ENCODE peak calls at places on chromosomes 13 and 19, in seven cellular contexts. G is A549, P is PC-3, B is lower lobe of right lung, U is vagina, C is neural progenitor cell, A is tibial artery. V is an unnamed sample.

GRCh38 chr13:57632276-57633140 is 964 bp downstream of the PCDH17 start:
- DNase-seq in U (no peak), B (peak; percentile 46), C (peak; percentile 57), A (peak; percentile 63), G (no peak), P (no peak), V (peak; percentile 24)

GRCh38 chr13:35881360-35881759 is 249.8 kb downstream of the DCLK1 start:
- DNase-seq in U (no peak), P (no peak), C (no peak), G (no peak), B (no peak), A (no peak), V (no peak)

GRCh38 chr19:21117041-21117907 is 24.6 kb upstream of the ZNF431 start:
- DNase-seq in G (no peak), C (no peak), P (no peak), B (no peak), A (no peak), U (no peak), V (no peak)

GRCh38 chr19:47049307-47049700 is 880 bp upstream of the TMEM160 start:
- DNase-seq in U (no peak), A (no peak), G (no peak), B (no peak), C (peak; percentile 27), P (peak; percentile 6), V (no peak)

GRCh38 chr13:114339779-114340534 is 25.7 kb downstream of the CHAMP1 start:
- DNase-seq in U (no peak), A (no peak), P (peak; percentile 62), G (peak; percentile 59), B (no peak), C (no peak), V (no peak)

GRCh38 chr19:46639356-46640061 is 3.5 kb upstream of the GNG8 start:
- DNase-seq in G (no peak), A (no peak), C (peak; percentile 86), P (no peak), U (no peak), B (peak; percentile 65), V (peak; percentile 57)

GRCh38 chr13:71055644-71056043 is 811.4 kb downstream of the DACH1 start:
- DNase-seq in U (no peak), C (no peak), A (no peak), B (no peak), P (no peak), G (no peak), V (no peak)

GRCh38 chr19:24059572-24060295 is 27.3 kb upstream of the ZNF254 start:
- DNase-seq in G (no peak), B (no peak), C (no peak), P (peak; percentile 9), A (no peak), U (no peak), V (no peak)

GRCh38 chr13:23946067-23946466 is 48.8 kb upstream of the C1QTNF9B start:
- DNase-seq in B (no peak), P (no peak), U (no peak), G (no peak), C (no peak), A (no peak), V (no peak)

GRCh38 chr13:59038824-59039223 is 1124.9 kb downstream of the DIAPH3 start:
- DNase-seq in B (no peak), C (no peak), A (no peak), G (peak; percentile 2), P (peak; percentile 58), U (no peak), V (no peak)

GRCh38 chr13:86572115-86572514 is 772.9 kb upstream of the SLITRK6 start:
- DNase-seq in P (peak; percentile 79), C (no peak), B (no peak), U (no peak), G (no peak), A (no peak), V (no peak)

GRCh38 chr19:16627194-16627927 is 643 bp downstream of the MED26 start:
- DNase-seq in P (no peak), U (no peak), B (peak; percentile 62), A (peak; percentile 70), C (peak; percentile 52), G (no peak), V (peak; percentile 7)

GRCh38 chr19:39934584-39935233 is at the start of gene FCGBP:
- DNase-seq in B (no peak), P (no peak), C (no peak), A (peak; percentile 58), G (no peak), U (no peak), V (no peak)

GRCh38 chr19:39032164-39032918 is at the start of gene FBXO27:
- DNase-seq in G (peak; percentile 37), A (no peak), U (no peak), P (peak; percentile 33), C (peak; percentile 72), B (peak; percentile 52), V (peak; percentile 30)

GRCh38 chr13:25660996-25661395 is 289.2 kb downstream of the ATP8A2 start:
- DNase-seq in U (no peak), A (no peak), B (no peak), G (no peak), C (no peak), P (no peak), V (no peak)

GRCh38 chr19:32489971-32490370 is 84.4 kb downstream of the DPY19L3 start:
- DNase-seq in B (no peak), P (no peak), C (no peak), G (no peak), A (no peak), U (no peak), V (no peak)

GRCh38 chr19:46992699-46993535 is 26.7 kb upstream of the NPAS1 start:
- DNase-seq in P (no peak), C (no peak), B (no peak), A (no peak), U (no peak), G (no peak), V (peak; percentile 52)

GRCh38 chr13:112651306-112651705 is 38.5 kb upstream of the ATP11A start:
- DNase-seq in G (no peak), B (no peak), U (no peak), A (no peak), C (no peak), P (no peak), V (no peak)

GRCh38 chr19:19406878-19407639 is 1.6 kb downstream of the GATAD2A start:
- DNase-seq in U (no peak), C (peak; percentile 28), G (peak; percentile 53), B (peak; percentile 57), A (no peak), P (peak; percentile 61), V (no peak)

GRCh38 chr19:19410553-19411550 is 5.4 kb downstream of the GATAD2A start:
- DNase-seq in A (no peak), G (no peak), P (no peak), C (no peak), U (no peak), B (no peak), V (no peak)

GRCh38 chr19:19407640-19407933 is 2.1 kb downstream of the GATAD2A start:
- DNase-seq in P (no peak), A (no peak), G (no peak), C (peak; percentile 38), U (no peak), B (no peak), V (no peak)

GRCh38 chr19:19405919-19406877 is 723 bp downstream of the GATAD2A start:
- DNase-seq in G (peak; percentile 30), U (no peak), C (peak; percentile 80), B (peak; percentile 76), P (peak; percentile 54), A (peak; percentile 74), V (peak; percentile 58)

GRCh38 chr19:19409235-19410030 is 4.0 kb downstream of the GATAD2A start:
- DNase-seq in G (no peak), U (no peak), A (no peak), C (peak; percentile 19), P (peak; percentile 78), B (no peak), V (no peak)
- H3K4me1 ChIP-seq in G (peaks cover 18% of the 10 kb centered on the region), U (peaks cover 78% of the 10 kb centered on the region), A (peaks cover 52% of the 10 kb centered on the region), C (peaks cover 42% of the 10 kb centered on the region), P (peaks cover 34% of the 10 kb centered on the region), B (peaks cover 68% of the 10 kb centered on the region), V (peaks cover 71% of the 10 kb centered on the region)

GRCh38 chr19:55173717-55174409 is 6.2 kb downstream of the SYT5 start:
- DNase-seq in B (no peak), C (peak; percentile 89), A (no peak), P (peak; percentile 85), U (no peak), G (peak; percentile 93), V (peak; percentile 66)
- TF ChIP-seq CTCF in B (no peak), C (peak; percentile 6), A (no peak), P (no peak), U (no peak), G (no peak), V (no peak)

GRCh38 chr13:73466561-73466960 is 407.8 kb downstream of the KLF5 start:
- DNase-seq in B (no peak), C (no peak), G (no peak), A (no peak), U (no peak), P (peak; percentile 50), V (no peak)
- H3K27ac ChIP-seq in B (no peak overlapping the region), C (no peak overlapping the region), G (peak overlapping the region; percentile 74), A (no peak overlapping the region), U (no peak overlapping the region), P (peak overlapping the region; percentile 97), V (no peak overlapping the region)

GRCh38 chr19:41879670-41880328 is 2.7 kb downstream of the CD79A start:
- DNase-seq in C (no peak), P (no peak), A (no peak), U (no peak), G (no peak), B (no peak), V (no peak)
- H3K4me1 ChIP-seq in C (peaks cover 2% of the 10 kb centered on the region), P (peaks cover 8% of the 10 kb centered on the region), A (peaks cover 11% of the 10 kb centered on the region), U (peaks cover 14% of the 10 kb centered on the region), G (peaks cover 11% of the 10 kb centered on the region), B (peaks cover 23% of the 10 kb centered on the region), V (peaks cover 9% of the 10 kb centered on the region)

DNA sequence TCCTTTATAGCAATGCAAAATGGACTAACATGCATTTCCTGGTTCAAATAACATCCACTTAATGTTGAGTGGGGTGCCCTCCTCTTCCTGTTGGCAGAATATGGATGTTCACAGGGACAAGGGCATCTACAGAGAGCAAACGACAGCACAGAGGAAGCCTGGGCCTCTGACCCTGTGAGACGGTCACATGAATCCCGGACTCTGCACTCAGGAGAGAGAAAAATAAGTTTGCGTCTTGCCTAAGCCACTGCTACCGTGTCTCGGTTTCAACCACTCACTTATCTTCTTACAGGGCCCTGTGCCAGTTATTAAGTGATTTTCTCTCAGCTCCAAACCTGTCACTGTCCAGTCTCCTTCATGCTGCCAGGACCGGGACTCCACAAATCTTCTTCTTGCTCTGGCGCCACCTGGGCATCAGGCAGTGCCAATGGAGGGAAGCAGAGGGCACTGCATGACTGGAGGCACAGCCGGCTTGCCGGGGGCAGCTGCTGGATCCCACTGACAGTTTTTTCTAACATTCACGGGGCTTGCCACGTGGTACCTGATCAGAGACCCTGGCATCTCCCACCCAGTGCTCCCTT is 11.8 kb downstream of the LIG1 start:
- DNase-seq in G (no peak), C (no peak), P (no peak), B (no peak), A (no peak), U (no peak), V (no peak)
- TF ChIP-seq CTCF in G (peak; percentile 15), C (no peak), P (peak; percentile 23), B (no peak), A (no peak), U (no peak), V (no peak)

GRCh38 chr19:35309481-35310279 is 17.7 kb downstream of the MAG start:
- DNase-seq in P (no peak), B (no peak), U (no peak), A (no peak), C (no peak), G (no peak), V (peak; percentile 55)
- H3K27ac ChIP-seq in P (no peak overlapping the region), B (no peak overlapping the region), U (no peak overlapping the region), A (no peak overlapping the region), C (no peak overlapping the region), G (no peak overlapping the region), V (no peak overlapping the region)

GRCh38 chr13:41547253-41548000 is 90.1 kb downstream of the RGCC start:
- DNase-seq in U (no peak), P (no peak), A (peak; percentile 82), G (no peak), B (no peak), C (no peak), V (peak; percentile 59)
- H3K4me1 ChIP-seq in U (peaks cover 24% of the 10 kb centered on the region), P (peaks cover 18% of the 10 kb centered on the region), A (peaks cover 23% of the 10 kb centered on the region), G (no peaks in the 10 kb centered on the region), B (peaks cover 12% of the 10 kb centered on the region), C (no peaks in the 10 kb centered on the region), V (peaks cover 20% of the 10 kb centered on the region)